ENCODE peak calls at places on chromosomes 5 and 9, in seven cellular contexts. I, L, R, T, V, O and Q are unnamed samples.

GRCh38 chr5:171990713-171991015 is 15.8 kb downstream of the FBXW11 start:
- DNase-seq in I (no peak), T (no peak), O (no peak), R (no peak), L (no peak), V (no peak), Q (no peak)

GRCh38 chr9:106588601-106589000 is 274.4 kb upstream of the ZNF462 start:
- DNase-seq in I (no peak), T (no peak), O (no peak), V (no peak), R (no peak), L (no peak), Q (no peak)

GRCh38 chr5:172224996-172225395 is 31.0 kb downstream of the EFCAB9 start:
- DNase-seq in L (no peak), V (no peak), T (no peak), O (no peak), I (no peak), R (no peak), Q (no peak)

GRCh38 chr9:83588256-83588655 is 34.7 kb upstream of the IDNK start:
- DNase-seq in I (no peak), V (no peak), L (no peak), R (no peak), O (no peak), T (no peak), Q (no peak)

GRCh38 chr9:79154806-79155205 is 417.0 kb upstream of the TLE4 start:
- DNase-seq in R (no peak), V (no peak), L (no peak), T (no peak), O (no peak), I (no peak), Q (no peak)

GRCh38 chr5:113264061-113264460 is 170.7 kb downstream of the TSSK1B start:
- DNase-seq in R (no peak), O (no peak), T (no peak), I (no peak), L (no peak), V (no peak), Q (no peak)

GRCh38 chr5:135993894-135994514 is 34.8 kb upstream of the TGFBI start:
- DNase-seq in V (no peak), I (no peak), O (no peak), T (no peak), R (no peak), L (no peak), Q (no peak)

GRCh38 chr9:124839612-124840299 is 13.5 kb upstream of the WDR38 start:
- DNase-seq in T (no peak), R (peak; percentile 34), I (no peak), O (no peak), L (no peak), V (peak; percentile 53), Q (no peak)

GRCh38 chr9:94938384-94938783 is 211.9 kb downstream of the AOPEP start:
- DNase-seq in L (no peak), I (no peak), R (no peak), V (no peak), O (no peak), T (no peak), Q (no peak)

GRCh38 chr5:124806026-124806856 is 59.8 kb upstream of the ZNF608 start:
- DNase-seq in I (no peak), O (no peak), T (no peak), R (peak; percentile 83), L (no peak), V (no peak), Q (no peak)

GRCh38 chr9:100066539-100066938 is 32.3 kb downstream of the ERP44 start:
- DNase-seq in I (no peak), O (no peak), V (no peak), R (no peak), T (no peak), L (no peak), Q (no peak)